ENCODE peak calls at places on chromosomes 7 and 10, in six cellular contexts. A, K, Z, G, N and S are unnamed samples.

GRCh38 chr10:84696610-84697009 is 368.2 kb downstream of the CCSER2 start:
- DNase-seq in A (no peak), K (no peak), Z (peak; percentile 91), G (no peak), N (no peak), S (no peak)

GRCh38 chr10:13969792-13970140 is 361.0 kb downstream of the FRMD4A start:
- DNase-seq in A (peak; percentile 8), K (no peak), Z (no peak), G (no peak), N (no peak), S (peak; percentile 17)

GRCh38 chr7:96671854-96672253 is 37.8 kb downstream of the SEM1 start:
- DNase-seq in A (no peak), K (no peak), Z (no peak), G (no peak), N (no peak), S (no peak)

GRCh38 chr10:4588824-4589223 is 237.2 kb upstream of the AKR1E2 start:
- DNase-seq in A (no peak), K (peak; percentile 1), Z (no peak), G (no peak), N (no peak), S (no peak)

GRCh38 chr7:148084138-148084537 is 506.4 kb upstream of the C7orf33 start:
- DNase-seq in A (no peak), K (peak; percentile 23), Z (peak; percentile 47), G (peak; percentile 78), N (no peak), S (no peak)

GRCh38 chr7:2663121-2663886 is 24.7 kb upstream of the AMZ1 start:
- DNase-seq in A (no peak), K (no peak), Z (no peak), G (peak; percentile 48), N (no peak), S (no peak)

GRCh38 chr10:59865101-59865500 is 41.3 kb downstream of the CCDC6 start:
- DNase-seq in A (no peak), K (peak; percentile 46), Z (no peak), G (no peak), N (peak; percentile 27), S (no peak)

GRCh38 chr10:126598009-126598408 is 72.5 kb downstream of the C10orf90 start:
- DNase-seq in A (no peak), K (peak; percentile 1), Z (no peak), G (peak; percentile 38), N (no peak), S (no peak)

GRCh38 chr7:121473645-121474300 is 77.7 kb upstream of the FAM3C start:
- DNase-seq in A (no peak), K (no peak), Z (no peak), G (no peak), N (no peak), S (no peak)

GRCh38 chr10:69449841-69450240 is 1.4 kb upstream of the TSPAN15 start:
- DNase-seq in A (peak; percentile 23), K (peak; percentile 59), Z (no peak), G (peak; percentile 70), N (peak; percentile 47), S (peak; percentile 25)

GRCh38 chr10:110410329-110411046 is 87.2 kb upstream of the DUSP5 start:
- DNase-seq in A (no peak), K (peak; percentile 99), Z (no peak), G (no peak), N (no peak), S (no peak)